ENCODE peak calls at places on chromosomes 6 and 20, in seven cellular contexts. O, P, Y, J, S, M and U are unnamed samples.

GRCh38 chr20:60147004-60147403 is 188.8 kb downstream of the CDH26 start:
- DNase-seq in Y (no peak), J (no peak), S (no peak), O (no peak), M (no peak), P (no peak), U (no peak)

GRCh38 chr6:34235605-34236422 is 859 bp upstream of the HMGA1 start:
- DNase-seq in M (no peak), Y (peak; percentile 89), O (peak; percentile 94), S (no peak), P (no peak), J (no peak), U (peak; percentile 49)

GRCh38 chr6:150739711-150740349 is 125.7 kb upstream of the MTHFD1L start:
- DNase-seq in Y (no peak), S (no peak), J (no peak), O (no peak), M (no peak), P (no peak), U (no peak)

GRCh38 chr6:32858194-32858593 is 4.2 kb downstream of the PSMB9 start:
- DNase-seq in S (no peak), O (no peak), Y (no peak), P (no peak), J (no peak), M (no peak), U (no peak)

GRCh38 chr6:158022749-158023596 is 41.3 kb downstream of the SYNJ2 start:
- DNase-seq in S (no peak), J (no peak), Y (no peak), P (no peak), M (no peak), O (peak; percentile 63), U (no peak)

GRCh38 chr6:13593720-13594119 is 19.3 kb downstream of the SIRT5 start:
- DNase-seq in P (no peak), J (no peak), O (no peak), S (no peak), Y (peak; percentile 49), M (no peak), U (no peak)

GRCh38 chr6:150134280-150134920 is 8.4 kb upstream of the PPP1R14C start:
- DNase-seq in P (no peak), O (no peak), J (peak; percentile 31), Y (no peak), S (no peak), M (no peak), U (no peak)

GRCh38 chr6:43723737-43724295 is 36.2 kb upstream of the MRPS18A start:
- DNase-seq in Y (peak; percentile 64), J (peak; percentile 86), P (no peak), O (peak; percentile 87), M (peak; percentile 25), S (peak; percentile 56), U (no peak)

GRCh38 chr20:11041396-11041795 is 367.6 kb upstream of the JAG1 start:
- DNase-seq in P (no peak), M (no peak), S (no peak), O (no peak), Y (peak; percentile 34), J (no peak), U (no peak)

GRCh38 chr6:125008261-125008671 is 46.0 kb downstream of the RNF217 start:
- DNase-seq in O (no peak), S (no peak), P (no peak), Y (peak; percentile 71), M (no peak), J (no peak), U (no peak)

GRCh38 chr6:168089186-168090063 is 10.4 kb upstream of the FRMD1 start:
- DNase-seq in J (no peak), Y (no peak), S (no peak), M (no peak), P (no peak), O (peak; percentile 72), U (no peak)

GRCh38 chr6:157769776-157770430 is 53.1 kb upstream of the SNX9 start:
- DNase-seq in Y (peak; percentile 35), M (no peak), O (no peak), J (no peak), S (no peak), P (no peak), U (no peak)

GRCh38 chr20:45547206-45547770 is at the start of gene EPPIN:
- DNase-seq in M (no peak), S (no peak), P (no peak), O (no peak), J (no peak), Y (no peak), U (no peak)

GRCh38 chr20:45518282-45518681 is 2.9 kb upstream of the SPINT3 start:
- DNase-seq in J (peak; percentile 21), M (no peak), Y (no peak), P (no peak), O (no peak), S (no peak), U (no peak)

GRCh38 chr6:130752292-130752691 is 74.9 kb upstream of the SMLR1 start:
- DNase-seq in Y (no peak), J (no peak), S (no peak), O (no peak), M (peak; percentile 34), P (no peak), U (peak; percentile 28)

GRCh38 chr6:79408598-79408997 is 128.6 kb downstream of the LCA5 start:
- DNase-seq in J (no peak), P (no peak), Y (no peak), O (no peak), M (no peak), S (no peak), U (no peak)

GRCh38 chr6:105372862-105373182 is 30.1 kb downstream of the PREP start:
- DNase-seq in S (no peak), J (no peak), M (no peak), P (no peak), O (no peak), Y (no peak), U (no peak)

GRCh38 chr20:50376888-50377459 is 133.2 kb upstream of the PTPN1 start:
- DNase-seq in Y (no peak), S (no peak), O (no peak), P (no peak), J (no peak), M (no peak), U (no peak)

GRCh38 chr6:15519681-15520080 is 143.1 kb downstream of the DTNBP1 start:
- DNase-seq in P (no peak), J (no peak), S (no peak), O (peak; percentile 64), Y (no peak), M (no peak), U (no peak)

GRCh38 chr20:4585104-4585753 is 136.5 kb upstream of the PRND start:
- DNase-seq in S (no peak), J (no peak), M (peak; percentile 84), Y (peak; percentile 82), O (no peak), P (no peak), U (peak; percentile 80)

GRCh38 chr6:106889692-106890091 is 84.8 kb downstream of the CD24 start:
- DNase-seq in M (no peak), P (no peak), S (no peak), Y (no peak), J (no peak), O (no peak), U (no peak)

GRCh38 chr20:57838670-57839142 is 128.9 kb upstream of the PMEPA1 start:
- DNase-seq in S (no peak), O (no peak), M (peak; percentile 13), P (no peak), J (no peak), Y (no peak), U (peak; percentile 6)

GRCh38 chr6:128803911-128804310 is 79.0 kb upstream of the LAMA2 start:
- DNase-seq in P (no peak), Y (peak; percentile 59), S (no peak), M (no peak), J (no peak), O (no peak), U (peak; percentile 31)

GRCh38 chr20:8829232-8829631 is 239.7 kb upstream of the PLCB4 start:
- DNase-seq in M (no peak), P (no peak), S (no peak), O (no peak), Y (no peak), J (no peak), U (no peak)

GRCh38 chr20:63186528-63187316 is 29.2 kb downstream of the YTHDF1 start:
- DNase-seq in Y (peak; percentile 23), M (no peak), J (no peak), P (no peak), O (no peak), S (no peak), U (no peak)

GRCh38 chr6:113383701-113384100 is 473.4 kb upstream of the MARCKS start:
- DNase-seq in J (no peak), P (no peak), M (no peak), Y (peak; percentile 51), S (no peak), O (no peak), U (no peak)

GRCh38 chr6:145247677-145248419 is 487.5 kb downstream of the EPM2A start:
- DNase-seq in O (no peak), M (peak; percentile 53), J (peak; percentile 73), Y (peak; percentile 88), S (no peak), P (no peak), U (peak; percentile 99)

GRCh38 chr6:17258763-17259162 is 22.4 kb upstream of the RBM24 start:
- DNase-seq in M (no peak), J (no peak), O (no peak), S (no peak), P (no peak), Y (no peak), U (no peak)

GRCh38 chr6:111591370-111591900 is 14.2 kb downstream of the TRAF3IP2 start:
- DNase-seq in P (peak; percentile 26), M (peak; percentile 99), Y (peak; percentile 100), J (peak; percentile 94), S (peak; percentile 76), O (no peak), U (peak; percentile 98)

GRCh38 chr6:34511923-34512737 is 44.0 kb downstream of the SPDEF start:
- DNase-seq in P (no peak), M (no peak), Y (no peak), S (no peak), O (peak; percentile 46), J (no peak), U (no peak)

GRCh38 chr6:6256881-6257280 is 63.6 kb downstream of the F13A1 start:
- DNase-seq in P (no peak), M (no peak), J (no peak), S (no peak), Y (no peak), O (no peak), U (no peak)

GRCh38 chr6:14638932-14639875 is 521.6 kb downstream of the CD83 start:
- DNase-seq in O (no peak), J (no peak), Y (peak; percentile 60), S (no peak), M (no peak), P (no peak), U (no peak)

GRCh38 chr6:105432797-105433196 is 29.9 kb upstream of the PREP start:
- DNase-seq in M (peak; percentile 82), O (no peak), P (no peak), J (peak; percentile 42), S (no peak), Y (peak; percentile 94), U (peak; percentile 58)

GRCh38 chr6:154447929-154448328 is 62.6 kb downstream of the CNKSR3 start:
- DNase-seq in O (no peak), Y (peak; percentile 32), S (no peak), P (no peak), J (no peak), M (no peak), U (no peak)

GRCh38 chr6:35041086-35041855 is 99.9 kb downstream of the TCP11 start:
- DNase-seq in Y (no peak), S (no peak), P (no peak), J (no peak), M (no peak), O (no peak), U (no peak)

GRCh38 chr20:6311841-6312655 is 189.2 kb upstream of the FERMT1 start:
- DNase-seq in Y (no peak), M (no peak), P (no peak), O (peak; percentile 24), S (no peak), J (no peak), U (no peak)